ENCODE peak calls at places on chromosomes 2 and 18, in eight cellular contexts. One of them, this sample, is unnamed.

GRCh38 chr2:109511168-109511567 is 102.6 kb downstream of the SEPTIN10 start:
- DNase-seq in cardiac muscle cell: no peak
- DNase-seq in astrocyte of the spinal cord: no peak
- DNase-seq in spleen: no peak
- DNase-seq in mesendoderm: no peak
- DNase-seq in SK-N-SH: no peak
- DNase-seq in small intestine: no peak
- DNase-seq in fibroblast of lung: no peak
- DNase-seq in this sample: no peak

GRCh38 chr2:147531299-147531698 is 313.5 kb upstream of the ACVR2A start:
- DNase-seq in fibroblast of lung: no peak
- DNase-seq in cardiac muscle cell: no peak
- DNase-seq in spleen: no peak
- DNase-seq in mesendoderm: no peak
- DNase-seq in astrocyte of the spinal cord: no peak
- DNase-seq in SK-N-SH: no peak
- DNase-seq in small intestine: no peak
- DNase-seq in this sample: no peak

GRCh38 chr2:74959106-74959751 is 786 bp downstream of the POLE4 start:
- DNase-seq in cardiac muscle cell: no peak
- DNase-seq in small intestine: no peak
- DNase-seq in SK-N-SH: no peak
- DNase-seq in astrocyte of the spinal cord: no peak
- DNase-seq in mesendoderm: no peak
- DNase-seq in fibroblast of lung: no peak
- DNase-seq in spleen: peak
- DNase-seq in this sample: peak

GRCh38 chr2:39247512-39247911 is 3.7 kb upstream of the CDKL4 start:
- DNase-seq in small intestine: no peak
- DNase-seq in SK-N-SH: no peak
- DNase-seq in fibroblast of lung: no peak
- DNase-seq in spleen: no peak
- DNase-seq in cardiac muscle cell: no peak
- DNase-seq in astrocyte of the spinal cord: no peak
- DNase-seq in mesendoderm: no peak
- DNase-seq in this sample: no peak

GRCh38 chr2:211709394-211709793 is 829.2 kb downstream of the ERBB4 start:
- DNase-seq in small intestine: no peak
- DNase-seq in fibroblast of lung: no peak
- DNase-seq in mesendoderm: no peak
- DNase-seq in cardiac muscle cell: no peak
- DNase-seq in SK-N-SH: no peak
- DNase-seq in spleen: no peak
- DNase-seq in astrocyte of the spinal cord: no peak
- DNase-seq in this sample: no peak

GRCh38 chr18:36020174-36020711 is 47.1 kb downstream of the RPRD1A start:
- DNase-seq in mesendoderm: no peak
- DNase-seq in cardiac muscle cell: no peak
- DNase-seq in SK-N-SH: peak
- DNase-seq in small intestine: no peak
- DNase-seq in astrocyte of the spinal cord: no peak
- DNase-seq in spleen: no peak
- DNase-seq in fibroblast of lung: no peak
- DNase-seq in this sample: no peak

GRCh38 chr2:126776255-126776654 is 120.3 kb downstream of the GYPC start:
- DNase-seq in SK-N-SH: no peak
- DNase-seq in small intestine: no peak
- DNase-seq in astrocyte of the spinal cord: no peak
- DNase-seq in fibroblast of lung: no peak
- DNase-seq in spleen: peak
- DNase-seq in mesendoderm: no peak
- DNase-seq in cardiac muscle cell: no peak
- DNase-seq in this sample: no peak

GRCh38 chr2:180925700-180926099 is 54.7 kb upstream of the UBE2E3 start:
- DNase-seq in mesendoderm: no peak
- DNase-seq in small intestine: peak
- DNase-seq in SK-N-SH: no peak
- DNase-seq in fibroblast of lung: no peak
- DNase-seq in spleen: no peak
- DNase-seq in cardiac muscle cell: no peak
- DNase-seq in astrocyte of the spinal cord: no peak
- DNase-seq in this sample: no peak

GRCh38 chr2:199460101-199460671 is 2.4 kb upstream of the SATB2 start:
- DNase-seq in small intestine: no peak
- DNase-seq in astrocyte of the spinal cord: peak
- DNase-seq in cardiac muscle cell: no peak
- DNase-seq in SK-N-SH: no peak
- DNase-seq in fibroblast of lung: peak
- DNase-seq in mesendoderm: peak
- DNase-seq in spleen: no peak
- DNase-seq in this sample: no peak

GRCh38 chr2:200523158-200523557 is 2.8 kb upstream of the SGO2 start:
- DNase-seq in SK-N-SH: no peak
- DNase-seq in small intestine: peak
- DNase-seq in spleen: no peak
- DNase-seq in mesendoderm: no peak
- DNase-seq in cardiac muscle cell: no peak
- DNase-seq in fibroblast of lung: no peak
- DNase-seq in astrocyte of the spinal cord: no peak
- DNase-seq in this sample: peak

GRCh38 chr2:38394903-38395341 is 17.8 kb upstream of the ATL2 start:
- DNase-seq in fibroblast of lung: peak
- DNase-seq in spleen: no peak
- DNase-seq in mesendoderm: peak
- DNase-seq in small intestine: no peak
- DNase-seq in astrocyte of the spinal cord: peak
- DNase-seq in SK-N-SH: no peak
- DNase-seq in cardiac muscle cell: no peak
- DNase-seq in this sample: no peak

GRCh38 chr2:147331790-147332419 is 512.9 kb upstream of the ACVR2A start:
- DNase-seq in cardiac muscle cell: peak
- DNase-seq in spleen: no peak
- DNase-seq in SK-N-SH: no peak
- DNase-seq in mesendoderm: peak
- DNase-seq in fibroblast of lung: peak
- DNase-seq in astrocyte of the spinal cord: peak
- DNase-seq in small intestine: peak
- DNase-seq in this sample: peak

GRCh38 chr18:49666045-49666444 is 104.2 kb downstream of the LIPG start:
- DNase-seq in SK-N-SH: peak
- DNase-seq in mesendoderm: no peak
- DNase-seq in small intestine: no peak
- DNase-seq in fibroblast of lung: peak
- DNase-seq in astrocyte of the spinal cord: peak
- DNase-seq in cardiac muscle cell: no peak
- DNase-seq in spleen: no peak
- DNase-seq in this sample: no peak

GRCh38 chr2:37894047-37894446 is 31.0 kb upstream of the RMDN2 start:
- DNase-seq in small intestine: no peak
- DNase-seq in spleen: no peak
- DNase-seq in astrocyte of the spinal cord: no peak
- DNase-seq in SK-N-SH: no peak
- DNase-seq in mesendoderm: no peak
- DNase-seq in fibroblast of lung: peak
- DNase-seq in cardiac muscle cell: peak
- DNase-seq in this sample: no peak

GRCh38 chr2:30127016-30127893 is 19.6 kb upstream of the YPEL5 start:
- DNase-seq in astrocyte of the spinal cord: no peak
- DNase-seq in mesendoderm: no peak
- DNase-seq in fibroblast of lung: peak
- DNase-seq in cardiac muscle cell: no peak
- DNase-seq in spleen: no peak
- DNase-seq in SK-N-SH: no peak
- DNase-seq in small intestine: peak
- DNase-seq in this sample: no peak

GRCh38 chr18:46053368-46054095 is 18.5 kb downstream of the PSTPIP2 start:
- DNase-seq in astrocyte of the spinal cord: peak
- DNase-seq in fibroblast of lung: peak
- DNase-seq in SK-N-SH: no peak
- DNase-seq in spleen: no peak
- DNase-seq in small intestine: no peak
- DNase-seq in cardiac muscle cell: no peak
- DNase-seq in mesendoderm: no peak
- DNase-seq in this sample: no peak

GRCh38 chr2:178280261-178280852 is 86.0 kb downstream of the OSBPL6 start:
- DNase-seq in astrocyte of the spinal cord: peak
- DNase-seq in fibroblast of lung: peak
- DNase-seq in SK-N-SH: peak
- DNase-seq in small intestine: peak
- DNase-seq in mesendoderm: peak
- DNase-seq in spleen: no peak
- DNase-seq in cardiac muscle cell: peak
- DNase-seq in this sample: peak

GRCh38 chr2:71417300-71418202 is 35.8 kb upstream of the DYSF start:
- DNase-seq in small intestine: no peak
- DNase-seq in SK-N-SH: no peak
- DNase-seq in cardiac muscle cell: peak
- DNase-seq in spleen: no peak
- DNase-seq in astrocyte of the spinal cord: peak
- DNase-seq in fibroblast of lung: no peak
- DNase-seq in mesendoderm: peak
- DNase-seq in this sample: no peak

GRCh38 chr2:160402997-160403979 is 90.3 kb downstream of the RBMS1 start:
- DNase-seq in astrocyte of the spinal cord: no peak
- DNase-seq in SK-N-SH: no peak
- DNase-seq in mesendoderm: peak
- DNase-seq in spleen: no peak
- DNase-seq in fibroblast of lung: peak
- DNase-seq in small intestine: no peak
- DNase-seq in cardiac muscle cell: no peak
- DNase-seq in this sample: no peak

GRCh38 chr18:7902399-7902839 is 335.3 kb downstream of the PTPRM start:
- DNase-seq in fibroblast of lung: peak
- DNase-seq in spleen: no peak
- DNase-seq in mesendoderm: no peak
- DNase-seq in small intestine: peak
- DNase-seq in SK-N-SH: no peak
- DNase-seq in astrocyte of the spinal cord: peak
- DNase-seq in cardiac muscle cell: no peak
- DNase-seq in this sample: no peak

GRCh38 chr2:236863729-236864126 is 222.0 kb upstream of the COPS8 start:
- DNase-seq in astrocyte of the spinal cord: no peak
- DNase-seq in SK-N-SH: no peak
- DNase-seq in mesendoderm: no peak
- DNase-seq in cardiac muscle cell: no peak
- DNase-seq in small intestine: no peak
- DNase-seq in fibroblast of lung: no peak
- DNase-seq in spleen: no peak
- DNase-seq in this sample: no peak

GRCh38 chr2:68714866-68715265 is 19.7 kb upstream of the ARHGAP25 start:
- DNase-seq in astrocyte of the spinal cord: no peak
- DNase-seq in SK-N-SH: no peak
- DNase-seq in cardiac muscle cell: no peak
- DNase-seq in spleen: peak
- DNase-seq in mesendoderm: no peak
- DNase-seq in small intestine: peak
- DNase-seq in fibroblast of lung: no peak
- DNase-seq in this sample: peak
- H3K4me3 ChIP-seq in astrocyte of the spinal cord: no peak
- H3K4me3 ChIP-seq in SK-N-SH: no peak
- H3K4me3 ChIP-seq in cardiac muscle cell: no peak
- H3K4me3 ChIP-seq in spleen: no peak
- H3K4me3 ChIP-seq in mesendoderm: no peak
- H3K4me3 ChIP-seq in small intestine: no peak
- H3K4me3 ChIP-seq in fibroblast of lung: no peak
- H3K4me3 ChIP-seq in this sample: no peak

GRCh38 chr2:238130111-238130695 is 8.3 kb upstream of the KLHL30 start:
- DNase-seq in small intestine: no peak
- DNase-seq in SK-N-SH: no peak
- DNase-seq in mesendoderm: no peak
- DNase-seq in spleen: peak
- DNase-seq in cardiac muscle cell: no peak
- DNase-seq in fibroblast of lung: no peak
- DNase-seq in astrocyte of the spinal cord: no peak
- DNase-seq in this sample: peak

GRCh38 chr2:238129166-238130010 is 9.1 kb upstream of the KLHL30 start:
- DNase-seq in cardiac muscle cell: no peak
- DNase-seq in spleen: peak
- DNase-seq in small intestine: no peak
- DNase-seq in astrocyte of the spinal cord: no peak
- DNase-seq in mesendoderm: no peak
- DNase-seq in SK-N-SH: no peak
- DNase-seq in fibroblast of lung: no peak
- DNase-seq in this sample: no peak

GRCh38 chr2:238127165-238128060 is 11.1 kb upstream of the KLHL30 start:
- DNase-seq in fibroblast of lung: peak
- DNase-seq in small intestine: no peak
- DNase-seq in cardiac muscle cell: peak
- DNase-seq in mesendoderm: peak
- DNase-seq in astrocyte of the spinal cord: peak
- DNase-seq in SK-N-SH: no peak
- DNase-seq in spleen: peak
- DNase-seq in this sample: peak

GRCh38 chr2:238126775-238127164 is 11.7 kb upstream of the KLHL30 start:
- DNase-seq in fibroblast of lung: no peak
- DNase-seq in astrocyte of the spinal cord: no peak
- DNase-seq in mesendoderm: no peak
- DNase-seq in cardiac muscle cell: no peak
- DNase-seq in small intestine: no peak
- DNase-seq in spleen: no peak
- DNase-seq in SK-N-SH: no peak
- DNase-seq in this sample: no peak

GRCh38 chr2:238128061-238129040 is 10.1 kb upstream of the KLHL30 start:
- DNase-seq in fibroblast of lung: no peak
- DNase-seq in astrocyte of the spinal cord: no peak
- DNase-seq in small intestine: no peak
- DNase-seq in cardiac muscle cell: no peak
- DNase-seq in mesendoderm: no peak
- DNase-seq in SK-N-SH: no peak
- DNase-seq in spleen: peak
- DNase-seq in this sample: no peak
- H3K4me3 ChIP-seq in fibroblast of lung: no peak
- H3K4me3 ChIP-seq in astrocyte of the spinal cord: no peak
- H3K4me3 ChIP-seq in small intestine: no peak
- H3K4me3 ChIP-seq in cardiac muscle cell: no peak
- H3K4me3 ChIP-seq in mesendoderm: no peak
- H3K4me3 ChIP-seq in SK-N-SH: no peak
- H3K4me3 ChIP-seq in spleen: no peak
- H3K4me3 ChIP-seq in this sample: no peak

GRCh38 chr2:134258684-134259408 is 5.0 kb downstream of the MGAT5 start:
- DNase-seq in fibroblast of lung: no peak
- DNase-seq in spleen: no peak
- DNase-seq in astrocyte of the spinal cord: no peak
- DNase-seq in mesendoderm: no peak
- DNase-seq in SK-N-SH: no peak
- DNase-seq in cardiac muscle cell: no peak
- DNase-seq in small intestine: peak
- DNase-seq in this sample: no peak
- H3K4me3 ChIP-seq in fibroblast of lung: no peak
- H3K4me3 ChIP-seq in spleen: no peak
- H3K4me3 ChIP-seq in astrocyte of the spinal cord: no peak
- H3K4me3 ChIP-seq in mesendoderm: no peak
- H3K4me3 ChIP-seq in SK-N-SH: no peak
- H3K4me3 ChIP-seq in cardiac muscle cell: no peak
- H3K4me3 ChIP-seq in small intestine: no peak
- H3K4me3 ChIP-seq in this sample: no peak

GRCh38 chr2:216497382-216497781 is 1.3 kb upstream of the RPL37A start:
- DNase-seq in cardiac muscle cell: no peak
- DNase-seq in astrocyte of the spinal cord: no peak
- DNase-seq in spleen: no peak
- DNase-seq in fibroblast of lung: no peak
- DNase-seq in small intestine: no peak
- DNase-seq in mesendoderm: no peak
- DNase-seq in SK-N-SH: no peak
- DNase-seq in this sample: no peak
- H3K4me3 ChIP-seq in cardiac muscle cell: no peak
- H3K4me3 ChIP-seq in astrocyte of the spinal cord: peak
- H3K4me3 ChIP-seq in spleen: no peak
- H3K4me3 ChIP-seq in fibroblast of lung: peak
- H3K4me3 ChIP-seq in small intestine: no peak
- H3K4me3 ChIP-seq in mesendoderm: no peak
- H3K4me3 ChIP-seq in SK-N-SH: peak
- H3K4me3 ChIP-seq in this sample: no peak

This sample was measured in mucosa of descending colon.